ENCODE peak calls at places on chromosomes 1 and 21, in seven cellular contexts. W, B, R, T, F, K and G are unnamed samples.

GRCh38 chr1:182752077-182752826 is 37.3 kb upstream of the NPL start:
- DNase-seq in R (no peak), K (no peak), B (peak), F (no peak), W (peak), T (no peak), G (peak)

GRCh38 chr1:160296036-160296435 is 11.1 kb upstream of the PEX19 start:
- DNase-seq in T (no peak), F (no peak), K (no peak), W (no peak), B (no peak), R (no peak), G (no peak)

GRCh38 chr1:212188599-212189351 is 96.4 kb upstream of the PPP2R5A start:
- DNase-seq in R (no peak), K (peak), T (no peak), B (no peak), F (no peak), W (no peak), G (no peak)

GRCh38 chr1:224287714-224288113 is 42.3 kb downstream of the NVL start:
- DNase-seq in B (peak), R (no peak), F (peak), K (no peak), W (no peak), T (peak), G (no peak)

GRCh38 chr1:7298145-7298544 is 473.0 kb upstream of the VAMP3 start:
- DNase-seq in W (no peak), F (no peak), T (no peak), B (peak), K (no peak), R (peak), G (no peak)

GRCh38 chr1:86119214-86119764 is 37.3 kb downstream of the COL24A1 start:
- DNase-seq in K (no peak), T (no peak), R (no peak), B (no peak), F (no peak), W (peak), G (no peak)

GRCh38 chr1:160548960-160549664 is 26.1 kb upstream of the SLAMF6 start:
- DNase-seq in R (no peak), F (no peak), W (no peak), B (no peak), K (no peak), T (no peak), G (no peak)

GRCh38 chr1:66360285-66360724 is 173.6 kb upstream of the SGIP1 start:
- DNase-seq in T (no peak), R (no peak), K (no peak), B (no peak), F (no peak), W (no peak), G (no peak)

GRCh38 chr1:87155180-87155579 is 173.5 kb upstream of the LMO4 start:
- DNase-seq in R (no peak), F (no peak), T (no peak), B (no peak), K (no peak), W (no peak), G (no peak)

GRCh38 chr1:199226163-199226562 is 587.3 kb downstream of the PTPRC start:
- DNase-seq in F (no peak), W (peak), R (no peak), B (no peak), K (no peak), T (no peak), G (peak)

GRCh38 chr1:225424562-225425210 is 3.2 kb downstream of the LBR start:
- DNase-seq in W (peak), T (no peak), R (no peak), K (no peak), F (no peak), B (peak), G (peak)

GRCh38 chr1:155093938-155094621 is 15.4 kb downstream of the EFNA3 start:
- DNase-seq in F (no peak), R (peak), T (no peak), K (peak), W (peak), B (peak), G (peak)

GRCh38 chr1:85314726-85315125 is 38.3 kb upstream of the BCL10 start:
- DNase-seq in K (no peak), T (no peak), R (no peak), F (no peak), B (peak), W (peak), G (peak)

GRCh38 chr1:164754088-164754600 is 195.2 kb downstream of the PBX1 start:
- DNase-seq in F (no peak), W (peak), R (no peak), K (no peak), T (no peak), B (no peak), G (no peak)

GRCh38 chr1:235996048-235996785 is 68.7 kb downstream of the NID1 start:
- DNase-seq in F (no peak), W (no peak), R (no peak), B (no peak), T (no peak), K (peak), G (no peak)

GRCh38 chr1:8699679-8700078 is 117.8 kb downstream of the RERE start:
- DNase-seq in R (no peak), T (no peak), W (no peak), K (no peak), B (no peak), F (no peak), G (no peak)

GRCh38 chr1:90274376-90274775 is 279.5 kb downstream of the ZNF326 start:
- DNase-seq in R (no peak), W (no peak), K (no peak), F (no peak), T (no peak), B (peak), G (no peak)

GRCh38 chr1:116432655-116433282 is 59.7 kb downstream of the ATP1A1 start:
- DNase-seq in W (no peak), B (no peak), T (no peak), K (no peak), R (no peak), F (no peak), G (no peak)

GRCh38 chr1:219266524-219266923 is 92.8 kb downstream of the LYPLAL1 start:
- DNase-seq in R (no peak), B (no peak), W (peak), T (no peak), F (no peak), K (no peak), G (peak)

GRCh38 chr21:44615881-44616590 is 4.2 kb downstream of the KRTAP10-8 start:
- DNase-seq in R (peak), K (no peak), F (no peak), B (no peak), W (no peak), T (no peak), G (no peak)

GRCh38 chr1:147611021-147611426 is 59.3 kb downstream of the ACP6 start:
- DNase-seq in F (no peak), W (no peak), B (no peak), R (no peak), T (no peak), K (no peak), G (no peak)

GRCh38 chr1:50681931-50682330 is 258.7 kb upstream of the DMRTA2 start:
- DNase-seq in T (no peak), W (peak), F (no peak), K (no peak), B (no peak), R (no peak), G (no peak)

GRCh38 chr1:237972186-237972585 is 81.5 kb upstream of the ZP4 start:
- DNase-seq in W (no peak), K (no peak), T (no peak), F (no peak), B (no peak), R (no peak), G (no peak)

GRCh38 chr1:211328866-211329265 is 2.2 kb downstream of the TRAF5 start:
- DNase-seq in F (peak), B (no peak), W (no peak), K (no peak), T (no peak), R (no peak), G (no peak)

GRCh38 chr1:18949689-18950414 is 6.6 kb downstream of the IFFO2 start:
- DNase-seq in R (no peak), T (no peak), K (peak), F (peak), B (peak), W (peak), G (peak)

GRCh38 chr1:3231245-3231644 is 162.2 kb downstream of the PRDM16 start:
- DNase-seq in R (no peak), K (no peak), T (no peak), W (no peak), F (no peak), B (no peak), G (no peak)

GRCh38 chr1:42756956-42757891 is 9.6 kb downstream of the P3H1 start:
- DNase-seq in R (no peak), B (peak), F (peak), K (no peak), T (peak), W (peak), G (peak)

GRCh38 chr21:37829447-37829846 is 86.8 kb downstream of the KCNJ6 start:
- DNase-seq in F (no peak), T (no peak), B (no peak), K (no peak), R (no peak), W (peak), G (peak)

GRCh38 chr1:110163591-110163990 is 13.3 kb downstream of the SLC6A17 start:
- DNase-seq in R (no peak), W (no peak), F (no peak), B (peak), K (no peak), T (no peak), G (no peak)

GRCh38 chr1:50665413-50665812 is 242.2 kb upstream of the DMRTA2 start:
- DNase-seq in K (no peak), F (no peak), R (no peak), T (no peak), W (peak), B (no peak), G (peak)

GRCh38 chr1:170224469-170224868 is 78.7 kb downstream of the NTMT2 start:
- DNase-seq in T (no peak), F (no peak), B (no peak), K (no peak), W (no peak), R (no peak), G (no peak)

GRCh38 chr1:165411396-165411795 is 33.5 kb downstream of the RXRG start:
- DNase-seq in T (no peak), B (no peak), K (no peak), F (no peak), W (no peak), R (no peak), G (no peak)

GRCh38 chr1:50422946-50423669 is at the start of gene DMRTA2:
- DNase-seq in W (no peak), K (no peak), R (peak), F (peak), B (peak), T (peak), G (peak)

GRCh38 chr1:50103615-50104081 is 5.1 kb upstream of the ELAVL4 start:
- DNase-seq in T (no peak), R (no peak), W (no peak), F (no peak), K (no peak), B (no peak), G (no peak)

GRCh38 chr1:58898739-58899580 is 115.1 kb upstream of the JUN start:
- DNase-seq in F (no peak), R (no peak), K (no peak), W (peak), B (peak), T (no peak), G (peak)

GRCh38 chr1:58896211-58897183 is 112.7 kb upstream of the JUN start:
- DNase-seq in R (no peak), K (peak), T (no peak), W (no peak), B (peak), F (no peak), G (peak)

GRCh38 chr1:58895082-58895481 is 111.2 kb upstream of the JUN start:
- DNase-seq in R (no peak), B (no peak), W (no peak), K (no peak), F (no peak), T (no peak), G (no peak)

GRCh38 chr1:58893257-58893869 is 109.5 kb upstream of the JUN start:
- DNase-seq in F (no peak), W (no peak), T (no peak), R (no peak), K (no peak), B (no peak), G (no peak)

DNA sequence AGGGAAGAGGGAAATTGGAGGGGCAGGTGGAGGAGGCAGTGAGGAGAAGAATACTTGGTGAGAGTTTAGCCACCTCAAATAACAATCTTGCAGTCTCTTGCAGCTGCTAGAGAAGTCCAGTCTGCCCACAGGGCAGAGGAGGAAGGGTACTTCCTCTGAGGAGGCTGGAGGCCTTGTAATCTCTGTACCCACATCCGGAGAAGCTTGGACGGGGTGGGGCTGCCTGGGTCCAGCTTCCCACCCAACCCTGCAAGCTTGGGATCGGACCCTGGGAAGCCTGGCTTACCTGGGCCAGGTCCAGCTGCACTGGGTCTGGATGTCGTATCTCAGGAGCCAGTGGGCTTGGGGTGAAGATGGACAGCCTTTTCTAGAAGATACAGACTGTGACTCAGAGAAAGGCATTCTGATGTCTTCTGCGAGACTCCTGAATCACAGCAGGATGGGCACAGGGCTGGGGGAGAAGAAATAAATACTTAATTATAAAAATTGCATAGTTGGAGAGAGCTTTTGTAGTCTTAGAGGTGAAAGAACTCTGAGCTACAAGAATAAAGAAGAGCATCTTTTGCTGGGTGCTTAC is 111.8 kb upstream of the JUN start:
- DNase-seq in B (no peak), K (no peak), T (no peak), R (no peak), F (no peak), W (peak), G (no peak)
- H2BK120ac ChIP-seq in B (no peak), K (no peak), T (no peak), R (no peak), F (no peak), W (peak), G (peak)

DNA sequence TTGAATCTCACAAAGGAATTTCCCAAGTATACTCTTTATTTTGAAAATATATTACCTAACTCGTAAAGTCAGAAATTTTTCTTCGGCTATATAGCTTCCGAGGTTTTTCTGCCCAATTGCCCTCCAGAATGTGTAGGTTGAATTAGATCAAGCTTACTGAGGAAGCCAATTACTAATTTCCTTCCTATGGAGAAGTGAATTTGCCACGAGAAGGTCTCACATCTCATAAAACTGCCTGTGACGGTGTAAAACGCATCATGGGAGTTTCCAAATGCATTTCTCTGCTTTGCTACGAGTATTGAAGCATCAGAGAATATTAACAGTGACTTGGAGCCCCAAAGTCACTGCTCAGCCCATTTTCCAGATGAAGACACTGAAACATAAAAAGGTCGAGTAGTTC is 262.3 kb downstream of the PTBP2 start:
- DNase-seq in K (no peak), T (no peak), B (no peak), F (no peak), W (no peak), R (no peak), G (no peak)
- H2BK120ac ChIP-seq in K (no peak), T (no peak), B (no peak), F (no peak), W (no peak), R (no peak), G (no peak)

GRCh38 chr21:41830764-41831452 is 48.2 kb downstream of the PRDM15 start:
- DNase-seq in W (no peak), R (no peak), T (no peak), F (no peak), K (no peak), B (no peak), G (no peak)
- H2BK120ac ChIP-seq in W (no peak), R (no peak), T (no peak), F (no peak), K (no peak), B (no peak), G (no peak)

GRCh38 chr1:220691039-220691684 is 999 bp downstream of the C1orf115 start:
- DNase-seq in B (no peak), F (no peak), R (no peak), T (no peak), K (peak), W (no peak), G (no peak)
- H2BK120ac ChIP-seq in B (no peak), F (no peak), R (no peak), T (no peak), K (no peak), W (no peak), G (no peak)

GRCh38 chr1:65209005-65209885 is 61.2 kb downstream of the AK4 start:
- DNase-seq in F (no peak), R (peak), W (peak), K (peak), T (no peak), B (peak), G (peak)

GRCh38 chr1:65216989-65217388 is 69.0 kb downstream of the AK4 start:
- DNase-seq in F (no peak), T (no peak), W (no peak), R (no peak), B (peak), K (no peak), G (no peak)

GRCh38 chr1:65213271-65213905 is 65.4 kb downstream of the AK4 start:
- DNase-seq in F (no peak), R (no peak), B (no peak), K (no peak), W (no peak), T (no peak), G (no peak)

GRCh38 chr1:65208577-65208976 is 60.6 kb downstream of the AK4 start:
- DNase-seq in R (peak), T (no peak), W (no peak), K (no peak), F (peak), B (no peak), G (no peak)

GRCh38 chr1:65214340-65215027 is 66.5 kb downstream of the AK4 start:
- DNase-seq in T (no peak), B (no peak), F (no peak), W (no peak), R (no peak), K (no peak), G (no peak)
- H2BK120ac ChIP-seq in T (no peak), B (no peak), F (no peak), W (no peak), R (no peak), K (no peak), G (no peak)

GRCh38 chr1:220807726-220808125 is 21.0 kb downstream of the MTARC1 start:
- DNase-seq in W (no peak), T (no peak), R (no peak), K (no peak), F (no peak), B (no peak), G (no peak)
- H2BK120ac ChIP-seq in W (no peak), T (no peak), R (no peak), K (no peak), F (no peak), B (no peak), G (no peak)

DNA sequence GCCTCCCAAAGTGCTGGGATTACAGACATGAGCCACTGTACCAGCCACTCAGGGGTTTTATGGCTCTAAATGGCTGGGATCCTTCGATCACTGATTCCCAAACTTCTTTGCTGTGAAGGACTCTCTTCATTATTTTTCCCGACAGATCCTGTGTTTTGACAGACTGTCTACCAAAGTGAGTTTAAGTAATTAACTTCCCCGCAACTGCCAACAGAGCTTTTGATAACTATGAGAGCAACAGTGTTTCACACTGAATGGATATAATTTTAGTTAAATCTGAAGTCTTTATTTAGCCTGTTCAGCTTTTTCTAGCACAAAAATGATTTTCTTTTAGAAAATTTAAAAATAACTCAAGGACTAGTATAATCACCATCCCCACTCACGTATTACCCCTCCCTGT is 12.6 kb upstream of the RABIF start:
- DNase-seq in T (no peak), R (no peak), B (no peak), K (no peak), W (no peak), F (no peak), G (no peak)
- H2BK120ac ChIP-seq in T (no peak), R (no peak), B (no peak), K (no peak), W (no peak), F (no peak), G (no peak)